ENCODE peak calls at places on chromosomes 3 and 15, in five cellular contexts. One of them, this sample, is unnamed.

GRCh38 chr3:132916096-132916495 is 122.1 kb upstream of the TMEM108 start:
- DNase-seq in cerebellar nuclear complex: no peak
- DNase-seq in HS-27A: no peak
- DNase-seq in mucosa of descending colon: no peak
- DNase-seq in tibial artery: no peak
- DNase-seq in this sample: no peak

GRCh38 chr3:132898131-132898530 is 140.1 kb upstream of the TMEM108 start:
- DNase-seq in mucosa of descending colon: no peak
- DNase-seq in cerebellar nuclear complex: peak; percentile 19
- DNase-seq in tibial artery: no peak
- DNase-seq in HS-27A: no peak
- DNase-seq in this sample: no peak

GRCh38 chr15:53384417-53384816 is 375.0 kb downstream of the WDR72 start:
- DNase-seq in mucosa of descending colon: no peak
- DNase-seq in tibial artery: no peak
- DNase-seq in HS-27A: no peak
- DNase-seq in cerebellar nuclear complex: no peak
- DNase-seq in this sample: no peak

GRCh38 chr3:152942366-152942765 is 107.4 kb downstream of the P2RY1 start:
- DNase-seq in cerebellar nuclear complex: no peak
- DNase-seq in HS-27A: no peak
- DNase-seq in mucosa of descending colon: no peak
- DNase-seq in tibial artery: no peak
- DNase-seq in this sample: no peak

GRCh38 chr15:66472176-66472999 is 25.2 kb downstream of the SNAPC5 start:
- DNase-seq in HS-27A: peak; percentile 22
- DNase-seq in tibial artery: no peak
- DNase-seq in cerebellar nuclear complex: no peak
- DNase-seq in mucosa of descending colon: no peak
- DNase-seq in this sample: no peak

GRCh38 chr3:150412599-150413069 is 4.5 kb downstream of the TSC22D2 start:
- DNase-seq in mucosa of descending colon: no peak
- DNase-seq in tibial artery: no peak
- DNase-seq in cerebellar nuclear complex: no peak
- DNase-seq in HS-27A: no peak
- DNase-seq in this sample: no peak

GRCh38 chr3:150253622-150254021 is 154.5 kb upstream of the TSC22D2 start:
- DNase-seq in HS-27A: no peak
- DNase-seq in tibial artery: no peak
- DNase-seq in cerebellar nuclear complex: no peak
- DNase-seq in mucosa of descending colon: no peak
- DNase-seq in this sample: no peak

GRCh38 chr3:52529376-52530333 is 4.0 kb downstream of the NT5DC2 start:
- DNase-seq in HS-27A: no peak
- DNase-seq in mucosa of descending colon: no peak
- DNase-seq in tibial artery: peak; percentile 60
- DNase-seq in cerebellar nuclear complex: no peak
- DNase-seq in this sample: no peak

GRCh38 chr3:177427096-177427495 is 229.8 kb upstream of the TBL1XR1 start:
- DNase-seq in mucosa of descending colon: no peak
- DNase-seq in HS-27A: no peak
- DNase-seq in tibial artery: no peak
- DNase-seq in cerebellar nuclear complex: no peak
- DNase-seq in this sample: no peak

GRCh38 chr15:75209289-75209676 is 7.6 kb downstream of the C15orf39 start:
- DNase-seq in mucosa of descending colon: no peak
- DNase-seq in HS-27A: no peak
- DNase-seq in tibial artery: no peak
- DNase-seq in cerebellar nuclear complex: no peak
- DNase-seq in this sample: no peak

GRCh38 chr15:26974120-26974780 is 3.3 kb downstream of the GABRG3 start:
- DNase-seq in tibial artery: no peak
- DNase-seq in cerebellar nuclear complex: no peak
- DNase-seq in mucosa of descending colon: no peak
- DNase-seq in HS-27A: no peak
- DNase-seq in this sample: no peak

GRCh38 chr3:185939721-185940120 is 1.9 kb upstream of the TRA2B start:
- DNase-seq in mucosa of descending colon: no peak
- DNase-seq in cerebellar nuclear complex: no peak
- DNase-seq in tibial artery: no peak
- DNase-seq in HS-27A: no peak
- DNase-seq in this sample: no peak

GRCh38 chr3:76646921-76647562 is 392.9 kb upstream of the ROBO2 start:
- DNase-seq in tibial artery: no peak
- DNase-seq in HS-27A: no peak
- DNase-seq in mucosa of descending colon: no peak
- DNase-seq in cerebellar nuclear complex: no peak
- DNase-seq in this sample: no peak

GRCh38 chr3:174325834-174326705 is 533.1 kb upstream of the NAALADL2 start:
- DNase-seq in cerebellar nuclear complex: no peak
- DNase-seq in HS-27A: no peak
- DNase-seq in tibial artery: no peak
- DNase-seq in mucosa of descending colon: no peak
- DNase-seq in this sample: no peak

GRCh38 chr15:82731527-82731926 is 21.9 kb upstream of the AP3B2 start:
- DNase-seq in tibial artery: no peak
- DNase-seq in HS-27A: no peak
- DNase-seq in mucosa of descending colon: no peak
- DNase-seq in cerebellar nuclear complex: no peak
- DNase-seq in this sample: no peak

GRCh38 chr3:149415484-149415883 is 38.0 kb upstream of the TM4SF1 start:
- DNase-seq in mucosa of descending colon: no peak
- DNase-seq in cerebellar nuclear complex: no peak
- DNase-seq in tibial artery: no peak
- DNase-seq in HS-27A: no peak
- DNase-seq in this sample: no peak

This sample was measured in mucosa of gallbladder.